ENCODE peak calls at places on chromosomes 12 and 14, in nine cellular contexts. S, J, G, M, E, U, K, Z and C are unnamed samples.
A peak's percentile ranks its signal among the peaks of the same experiment; 100 is the strongest.

GRCh38 chr14:21307641-21308040 is 27.8 kb downstream of the RPGRIP1 start:
- DNase-seq in S (no peak), K (no peak), Z (no peak), G (no peak), M (no peak), J (no peak), E (no peak), U (no peak), C (no peak)

GRCh38 chr12:122423258-122424165 is 1.0 kb upstream of the CLIP1 start:
- DNase-seq in E (peak; percentile 68), M (no peak), S (no peak), K (no peak), J (no peak), Z (no peak), G (peak; percentile 18), U (no peak), C (peak; percentile 25)

GRCh38 chr12:69468237-69469026 is 1.8 kb upstream of the FRS2 start:
- DNase-seq in G (no peak), Z (no peak), U (no peak), S (no peak), K (no peak), M (no peak), E (no peak), J (no peak), C (no peak)

GRCh38 chr12:288687-289086 is 26.1 kb upstream of the SLC6A13 start:
- DNase-seq in Z (no peak), E (no peak), G (no peak), S (no peak), J (peak; percentile 78), U (no peak), M (peak; percentile 69), K (no peak), C (peak; percentile 70)

GRCh38 chr14:68380304-68380840 is 412.5 kb downstream of the ZFP36L1 start:
- DNase-seq in E (no peak), J (peak; percentile 84), S (no peak), G (no peak), M (no peak), K (no peak), Z (no peak), U (no peak), C (peak; percentile 39)

GRCh38 chr12:10186299-10186698 is 7.5 kb downstream of the TMEM52B start:
- DNase-seq in J (no peak), Z (peak; percentile 86), M (no peak), E (no peak), G (no peak), S (no peak), U (no peak), K (no peak), C (no peak)

GRCh38 chr12:48198619-48198973 is 4.5 kb downstream of the OR10AD1 start:
- DNase-seq in G (no peak), M (no peak), Z (peak; percentile 64), U (no peak), J (peak; percentile 31), S (no peak), E (no peak), K (no peak), C (peak; percentile 63)

GRCh38 chr14:86221000-86221399 is 691.1 kb downstream of the FLRT2 start:
- DNase-seq in G (no peak), E (peak; percentile 2), K (no peak), U (no peak), S (no peak), J (no peak), M (no peak), Z (no peak), C (no peak)

GRCh38 chr12:76927170-76927784 is 48.5 kb upstream of the CSRP2 start:
- DNase-seq in J (peak; percentile 55), U (no peak), M (no peak), G (peak; percentile 84), E (peak; percentile 35), K (no peak), Z (no peak), S (no peak), C (peak; percentile 69)

GRCh38 chr12:94204647-94205247 is 56.4 kb downstream of the PLXNC1 start:
- DNase-seq in M (no peak), S (no peak), Z (no peak), K (no peak), G (no peak), J (no peak), U (no peak), E (no peak), C (no peak)

GRCh38 chr12:7108928-7109920 is at the start of gene C1RL:
- DNase-seq in E (peak; percentile 94), J (peak; percentile 86), S (peak; percentile 78), M (peak; percentile 69), Z (peak; percentile 92), U (peak; percentile 50), K (peak; percentile 77), G (peak; percentile 94), C (peak; percentile 86)

GRCh38 chr14:54423991-54424390 is 17.2 kb downstream of the CNIH1 start:
- DNase-seq in Z (no peak), E (no peak), G (no peak), S (no peak), M (no peak), U (no peak), K (no peak), J (no peak), C (no peak)

GRCh38 chr14:38204717-38205115 is 3.0 kb upstream of the SSTR1 start:
- DNase-seq in J (no peak), K (no peak), Z (no peak), G (no peak), U (no peak), S (no peak), E (no peak), M (no peak), C (no peak)